ENCODE peak calls at places on chromosomes 2 and 18, in five cellular contexts. M is B cell, D is NCI-H1436, T is GM12865, C is GM04504. G is an unnamed sample.

GRCh38 chr18:66511810-66512209 is 92.1 kb downstream of the CDH19 start:
- DNase-seq in T (no peak), M (no peak), D (no peak), C (no peak), G (no peak)

GRCh38 chr2:98502556-98503335 is 58.1 kb downstream of the INPP4A start:
- DNase-seq in D (no peak), T (peak; percentile 52), M (no peak), C (peak; percentile 48), G (no peak)

GRCh38 chr18:55694291-55694690 is 106.3 kb upstream of the TCF4 start:
- DNase-seq in D (no peak), C (peak; percentile 9), T (no peak), M (no peak), G (no peak)

GRCh38 chr2:230885467-230886130 is 20.9 kb downstream of the ITM2C start:
- DNase-seq in T (peak; percentile 68), C (peak; percentile 7), D (no peak), M (no peak), G (no peak)

GRCh38 chr2:42756150-42756549 is 7.8 kb downstream of the OXER1 start:
- DNase-seq in D (no peak), M (no peak), C (no peak), T (no peak), G (no peak)

GRCh38 chr2:7950035-7950612 is 731.7 kb upstream of the ID2 start:
- DNase-seq in M (no peak), D (no peak), C (no peak), T (no peak), G (no peak)

GRCh38 chr2:98805412-98806265 is 74.7 kb upstream of the MGAT4A start:
- DNase-seq in D (no peak), T (no peak), M (no peak), C (peak; percentile 15), G (peak; percentile 58)

GRCh38 chr2:98559581-98559980 is 48.7 kb downstream of the COA5 start:
- DNase-seq in T (peak; percentile 66), D (no peak), C (no peak), M (no peak), G (no peak)

GRCh38 chr2:170812716-170813585 is 3.7 kb upstream of the GAD1 start:
- DNase-seq in D (peak; percentile 96), M (no peak), T (peak; percentile 80), C (peak; percentile 75), G (peak; percentile 21)

GRCh38 chr2:119753041-119753929 is 6.4 kb upstream of the PTPN4 start:
- DNase-seq in M (peak; percentile 45), D (peak; percentile 52), C (no peak), T (peak; percentile 59), G (peak; percentile 3)

GRCh38 chr18:62499263-62499650 is 23.6 kb upstream of the ZCCHC2 start:
- DNase-seq in D (no peak), T (no peak), C (no peak), M (no peak), G (no peak)

GRCh38 chr2:223941579-223942277 is 3.4 kb downstream of the WDFY1 start:
- DNase-seq in M (no peak), T (peak; percentile 81), C (no peak), D (no peak), G (no peak)

GRCh38 chr2:124265641-124266040 is 240.6 kb downstream of the CNTNAP5 start:
- DNase-seq in C (no peak), T (no peak), D (no peak), M (no peak), G (no peak)

GRCh38 chr2:180012523-180012922 is 5.4 kb upstream of the CWC22 start:
- DNase-seq in T (no peak), C (peak; percentile 52), M (no peak), D (no peak), G (no peak)

GRCh38 chr2:69565431-69565839 is 78.1 kb downstream of the AAK1 start:
- DNase-seq in D (peak; percentile 37), T (peak; percentile 82), C (no peak), M (peak; percentile 57), G (no peak)

GRCh38 chr18:45365835-45366234 is 249.4 kb upstream of the SLC14A2 start:
- DNase-seq in D (peak; percentile 14), M (no peak), C (no peak), T (no peak), G (no peak)

GRCh38 chr2:237156131-237156856 is 70.6 kb downstream of the COPS8 start:
- DNase-seq in C (peak; percentile 84), T (peak; percentile 15), M (no peak), D (no peak), G (no peak)

GRCh38 chr2:17083902-17084301 is 418.3 kb upstream of the CYRIA start:
- DNase-seq in T (no peak), C (peak; percentile 46), M (no peak), D (no peak), G (no peak)

GRCh38 chr18:58135170-58135569 is 91.1 kb downstream of the NEDD4L start:
- DNase-seq in C (peak; percentile 85), T (peak; percentile 29), M (no peak), D (no peak), G (no peak)

GRCh38 chr18:2948038-2948437 is 64.9 kb downstream of the LPIN2 start:
- DNase-seq in C (no peak), M (no peak), T (no peak), D (no peak), G (no peak)

GRCh38 chr2:120267348-120267747 is 14.7 kb downstream of the RALB start:
- DNase-seq in D (no peak), M (no peak), T (no peak), C (no peak), G (no peak)

GRCh38 chr2:55019547-55020258 is 30.5 kb downstream of the RTN4 start:
- DNase-seq in T (no peak), M (no peak), C (no peak), D (no peak), G (no peak)

GRCh38 chr18:39647627-39648502 is 2082.3 kb upstream of the CELF4 start:
- DNase-seq in M (no peak), D (peak; percentile 57), T (no peak), C (peak; percentile 86), G (peak; percentile 77)

GRCh38 chr2:26086155-26086634 is 52.3 kb downstream of the RAB10 start:
- DNase-seq in T (peak; percentile 34), D (no peak), C (peak; percentile 24), M (no peak), G (no peak)

GRCh38 chr2:50772607-50773006 is 259.3 kb downstream of the NRXN1 start:
- DNase-seq in D (no peak), C (no peak), M (no peak), T (no peak), G (no peak)

GRCh38 chr2:221104391-221104811 is 467.7 kb downstream of the EPHA4 start:
- DNase-seq in T (peak; percentile 37), D (no peak), C (peak; percentile 32), M (no peak), G (no peak)

GRCh38 chr2:151483546-151483945 is 73.8 kb downstream of the RIF1 start:
- DNase-seq in C (no peak), T (no peak), M (no peak), D (no peak), G (no peak)

GRCh38 chr2:171327043-171327496 is 106.7 kb downstream of the METTL8 start:
- DNase-seq in C (no peak), M (no peak), D (no peak), T (no peak), G (no peak)

GRCh38 chr2:133040175-133040574 is 370.2 kb upstream of the LYPD1 start:
- DNase-seq in T (no peak), D (no peak), M (no peak), C (no peak), G (no peak)

GRCh38 chr2:150885236-150885635 is 376.4 kb downstream of the RBM43 start:
- DNase-seq in D (no peak), M (no peak), T (no peak), C (no peak), G (no peak)

GRCh38 chr2:112876971-112877361 is 34.0 kb upstream of the IL37 start:
- DNase-seq in D (no peak), T (no peak), M (no peak), C (no peak), G (no peak)

GRCh38 chr2:205685314-205686230 is 3.3 kb downstream of the NRP2 start:
- DNase-seq in M (peak; percentile 48), T (no peak), C (no peak), D (no peak), G (no peak)

GRCh38 chr2:10039658-10040410 is 3.5 kb upstream of the KLF11 start:
- DNase-seq in D (no peak), C (no peak), T (no peak), M (no peak), G (no peak)

GRCh38 chr2:182081602-182082260 is 96.1 kb downstream of the PPP1R1C start:
- DNase-seq in C (no peak), T (no peak), M (no peak), D (peak; percentile 20), G (no peak)

GRCh38 chr2:37301408-37301807 is 23.2 kb downstream of the PRKD3 start:
- DNase-seq in D (no peak), T (no peak), M (no peak), C (no peak), G (no peak)

GRCh38 chr2:112092286-112093041 is 37.4 kb downstream of the TMEM87B start:
- DNase-seq in T (no peak), M (no peak), D (no peak), C (no peak), G (no peak)

GRCh38 chr2:229821353-229821752 is 100.5 kb downstream of the TRIP12 start:
- DNase-seq in D (no peak), C (no peak), M (no peak), T (no peak), G (no peak)

GRCh38 chr2:221571391-221572179 is 519 bp downstream of the EPHA4 start:
- DNase-seq in C (no peak), D (peak; percentile 4), T (peak; percentile 4), M (peak; percentile 50), G (no peak)

GRCh38 chr2:178200331-178200730 is 6.0 kb downstream of the OSBPL6 start:
- DNase-seq in T (no peak), M (no peak), D (no peak), C (no peak), G (no peak)